ENCODE peak calls at places on chromosomes 13 and 19, in five cellular contexts. One of them, this sample, is unnamed.

GRCh38 chr19:47813304-47813994 is 8.3 kb upstream of the CRX start:
- DNase-seq in mammary epithelial cell: peak; percentile 32
- DNase-seq in adipocyte: peak; percentile 75
- DNase-seq in CD4-positive, alpha-beta memory T cell: peak; percentile 59
- DNase-seq in fibroblast of the aortic adventitia: peak; percentile 39
- DNase-seq in this sample: peak; percentile 66

GRCh38 chr13:113669871-113670341 is 2.9 kb downstream of the GRK1 start:
- DNase-seq in fibroblast of the aortic adventitia: no peak
- DNase-seq in CD4-positive, alpha-beta memory T cell: no peak
- DNase-seq in mammary epithelial cell: no peak
- DNase-seq in adipocyte: no peak
- DNase-seq in this sample: no peak

GRCh38 chr13:76009491-76009890 is 373.4 kb downstream of the LMO7 start:
- DNase-seq in CD4-positive, alpha-beta memory T cell: no peak
- DNase-seq in fibroblast of the aortic adventitia: peak; percentile 46
- DNase-seq in mammary epithelial cell: peak; percentile 63
- DNase-seq in adipocyte: no peak
- DNase-seq in this sample: no peak

GRCh38 chr13:65789815-65790214 is 1440.3 kb downstream of the PCDH9 start:
- DNase-seq in CD4-positive, alpha-beta memory T cell: no peak
- DNase-seq in adipocyte: peak; percentile 50
- DNase-seq in mammary epithelial cell: no peak
- DNase-seq in fibroblast of the aortic adventitia: peak; percentile 39
- DNase-seq in this sample: no peak

GRCh38 chr13:47932953-47933687 is 68.0 kb downstream of the SUCLA2 start:
- DNase-seq in adipocyte: no peak
- DNase-seq in CD4-positive, alpha-beta memory T cell: no peak
- DNase-seq in mammary epithelial cell: peak; percentile 3
- DNase-seq in fibroblast of the aortic adventitia: no peak
- DNase-seq in this sample: no peak

GRCh38 chr19:4058696-4059492 is 7.8 kb downstream of the ZBTB7A start:
- DNase-seq in mammary epithelial cell: no peak
- DNase-seq in fibroblast of the aortic adventitia: no peak
- DNase-seq in adipocyte: no peak
- DNase-seq in CD4-positive, alpha-beta memory T cell: no peak
- DNase-seq in this sample: no peak

GRCh38 chr13:90084684-90085290 is 1262.7 kb upstream of the MIR17HG start:
- DNase-seq in mammary epithelial cell: no peak
- DNase-seq in CD4-positive, alpha-beta memory T cell: no peak
- DNase-seq in adipocyte: peak; percentile 11
- DNase-seq in fibroblast of the aortic adventitia: no peak
- DNase-seq in this sample: no peak

GRCh38 chr13:65932587-65933239 is 1297.4 kb downstream of the PCDH9 start:
- DNase-seq in adipocyte: peak; percentile 82
- DNase-seq in CD4-positive, alpha-beta memory T cell: no peak
- DNase-seq in fibroblast of the aortic adventitia: peak; percentile 36
- DNase-seq in mammary epithelial cell: peak; percentile 33
- DNase-seq in this sample: no peak

GRCh38 chr13:48561461-48562224 is 28.8 kb upstream of the RCBTB2 start:
- DNase-seq in CD4-positive, alpha-beta memory T cell: no peak
- DNase-seq in fibroblast of the aortic adventitia: no peak
- DNase-seq in mammary epithelial cell: no peak
- DNase-seq in adipocyte: no peak
- DNase-seq in this sample: peak; percentile 31

DNA sequence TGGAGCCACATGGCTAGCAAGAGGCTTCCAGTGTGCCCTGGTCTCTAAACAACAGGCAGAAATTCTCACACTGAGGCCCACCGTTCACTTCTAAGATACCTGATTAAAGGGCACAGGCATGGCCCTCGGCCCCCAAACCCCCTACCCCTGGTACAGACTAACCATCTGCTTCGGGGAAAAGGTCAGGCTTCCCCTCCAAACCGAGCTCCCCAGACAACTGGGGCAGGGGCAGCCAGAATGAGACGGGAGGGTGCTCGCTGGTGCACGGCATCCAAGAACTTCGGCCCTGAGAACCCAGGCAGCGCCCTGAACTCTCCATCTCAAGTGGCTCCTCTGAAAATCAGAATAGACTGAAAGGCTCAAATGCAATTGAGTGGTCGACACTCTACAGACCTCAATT is 5.6 kb downstream of the PPP6R1 start:
- DNase-seq in fibroblast of the aortic adventitia: no peak
- DNase-seq in CD4-positive, alpha-beta memory T cell: no peak
- DNase-seq in adipocyte: no peak
- DNase-seq in mammary epithelial cell: no peak
- DNase-seq in this sample: peak; percentile 23
- H3K4me3 ChIP-seq in fibroblast of the aortic adventitia: no peak overlapping the region
- H3K4me3 ChIP-seq in CD4-positive, alpha-beta memory T cell: peak overlapping the region; percentile 92
- H3K4me3 ChIP-seq in adipocyte: no peak overlapping the region
- H3K4me3 ChIP-seq in mammary epithelial cell: no peak overlapping the region
- H3K4me3 ChIP-seq in this sample: peak overlapping the region; percentile 78

GRCh38 chr19:43783636-43784035 is 2.9 kb upstream of the KCNN4 start:
- DNase-seq in fibroblast of the aortic adventitia: no peak
- DNase-seq in adipocyte: no peak
- DNase-seq in CD4-positive, alpha-beta memory T cell: no peak
- DNase-seq in mammary epithelial cell: no peak
- DNase-seq in this sample: no peak
- H3K4me3 ChIP-seq in fibroblast of the aortic adventitia: no peak overlapping the region
- H3K4me3 ChIP-seq in adipocyte: no peak overlapping the region
- H3K4me3 ChIP-seq in CD4-positive, alpha-beta memory T cell: no peak overlapping the region
- H3K4me3 ChIP-seq in mammary epithelial cell: no peak overlapping the region
- H3K4me3 ChIP-seq in this sample: peak overlapping the region; percentile 26

DNA sequence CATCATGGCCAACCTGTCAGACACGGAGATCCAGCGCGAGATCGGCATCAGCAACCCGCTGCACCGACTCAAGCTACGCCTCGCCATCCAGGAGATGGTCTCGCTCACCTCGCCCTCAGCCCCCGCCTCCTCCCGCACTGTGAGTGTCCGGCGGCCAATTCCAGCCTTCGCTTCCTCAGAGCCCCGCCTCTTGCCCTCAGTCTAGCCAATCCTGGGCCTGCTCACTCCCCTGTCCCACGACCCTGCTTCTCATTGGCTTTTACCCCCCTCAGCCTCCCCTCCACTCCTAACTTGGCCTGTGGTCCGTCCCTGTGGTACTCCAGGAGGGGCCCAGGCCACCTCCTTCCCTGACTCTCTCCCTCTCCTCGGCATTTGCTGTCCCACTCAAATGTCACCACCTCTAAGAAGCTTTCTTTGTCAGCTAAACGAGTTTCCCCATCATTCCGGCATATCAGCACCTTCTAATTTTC is 12.3 kb downstream of the HRC start:
- DNase-seq in mammary epithelial cell: peak; percentile 76
- DNase-seq in fibroblast of the aortic adventitia: peak; percentile 87
- DNase-seq in CD4-positive, alpha-beta memory T cell: peak; percentile 49
- DNase-seq in adipocyte: peak; percentile 98
- DNase-seq in this sample: peak; percentile 80
- H3K4me3 ChIP-seq in mammary epithelial cell: peak overlapping the region; percentile 77
- H3K4me3 ChIP-seq in fibroblast of the aortic adventitia: peak overlapping the region; percentile 93
- H3K4me3 ChIP-seq in CD4-positive, alpha-beta memory T cell: peak overlapping the region; percentile 37
- H3K4me3 ChIP-seq in adipocyte: peak overlapping the region; percentile 81
- H3K4me3 ChIP-seq in this sample: peak overlapping the region; percentile 43

GRCh38 chr19:50387868-50388245 is 3.7 kb downstream of the POLD1 start:
- DNase-seq in adipocyte: no peak
- DNase-seq in mammary epithelial cell: no peak
- DNase-seq in CD4-positive, alpha-beta memory T cell: no peak
- DNase-seq in fibroblast of the aortic adventitia: no peak
- DNase-seq in this sample: no peak
- H3K4me3 ChIP-seq in adipocyte: no peak overlapping the region
- H3K4me3 ChIP-seq in mammary epithelial cell: no peak overlapping the region
- H3K4me3 ChIP-seq in CD4-positive, alpha-beta memory T cell: no peak overlapping the region
- H3K4me3 ChIP-seq in fibroblast of the aortic adventitia: no peak overlapping the region
- H3K4me3 ChIP-seq in this sample: no peak overlapping the region

GRCh38 chr19:18438331-18439024 is 545 bp upstream of the ISYNA1 start:
- DNase-seq in mammary epithelial cell: peak; percentile 63
- DNase-seq in adipocyte: peak; percentile 33
- DNase-seq in CD4-positive, alpha-beta memory T cell: peak; percentile 54
- DNase-seq in fibroblast of the aortic adventitia: peak; percentile 46
- DNase-seq in this sample: no peak
- H3K4me3 ChIP-seq in mammary epithelial cell: peak overlapping the region; percentile 54
- H3K4me3 ChIP-seq in adipocyte: no peak overlapping the region
- H3K4me3 ChIP-seq in CD4-positive, alpha-beta memory T cell: no peak overlapping the region
- H3K4me3 ChIP-seq in fibroblast of the aortic adventitia: peak overlapping the region; percentile 17
- H3K4me3 ChIP-seq in this sample: no peak overlapping the region

GRCh38 chr19:798415-799075 is 1.3 kb downstream of the PTBP1 start:
- DNase-seq in adipocyte: peak; percentile 59
- DNase-seq in fibroblast of the aortic adventitia: peak; percentile 41
- DNase-seq in CD4-positive, alpha-beta memory T cell: no peak
- DNase-seq in mammary epithelial cell: no peak
- DNase-seq in this sample: peak; percentile 34

GRCh38 chr19:799076-799881 is 2.0 kb downstream of the PTBP1 start:
- DNase-seq in CD4-positive, alpha-beta memory T cell: no peak
- DNase-seq in mammary epithelial cell: peak; percentile 46
- DNase-seq in adipocyte: peak; percentile 72
- DNase-seq in fibroblast of the aortic adventitia: peak; percentile 65
- DNase-seq in this sample: peak; percentile 33

GRCh38 chr19:801861-802496 is 4.7 kb downstream of the PTBP1 start:
- DNase-seq in fibroblast of the aortic adventitia: peak; percentile 67
- DNase-seq in CD4-positive, alpha-beta memory T cell: no peak
- DNase-seq in mammary epithelial cell: peak; percentile 17
- DNase-seq in adipocyte: peak; percentile 41
- DNase-seq in this sample: no peak

GRCh38 chr19:801030-801860 is 4.0 kb downstream of the PTBP1 start:
- DNase-seq in CD4-positive, alpha-beta memory T cell: no peak
- DNase-seq in fibroblast of the aortic adventitia: peak; percentile 55
- DNase-seq in adipocyte: peak; percentile 49
- DNase-seq in mammary epithelial cell: peak; percentile 56
- DNase-seq in this sample: no peak

GRCh38 chr19:800360-801029 is 3.2 kb downstream of the PTBP1 start:
- DNase-seq in mammary epithelial cell: peak; percentile 80
- DNase-seq in fibroblast of the aortic adventitia: peak; percentile 61
- DNase-seq in CD4-positive, alpha-beta memory T cell: no peak
- DNase-seq in adipocyte: no peak
- DNase-seq in this sample: no peak
- H3K4me3 ChIP-seq in mammary epithelial cell: peak overlapping the region; percentile 36
- H3K4me3 ChIP-seq in fibroblast of the aortic adventitia: peak overlapping the region; percentile 55
- H3K4me3 ChIP-seq in CD4-positive, alpha-beta memory T cell: peak overlapping the region; percentile 38
- H3K4me3 ChIP-seq in adipocyte: peak overlapping the region; percentile 75
- H3K4me3 ChIP-seq in this sample: no peak overlapping the region

DNA sequence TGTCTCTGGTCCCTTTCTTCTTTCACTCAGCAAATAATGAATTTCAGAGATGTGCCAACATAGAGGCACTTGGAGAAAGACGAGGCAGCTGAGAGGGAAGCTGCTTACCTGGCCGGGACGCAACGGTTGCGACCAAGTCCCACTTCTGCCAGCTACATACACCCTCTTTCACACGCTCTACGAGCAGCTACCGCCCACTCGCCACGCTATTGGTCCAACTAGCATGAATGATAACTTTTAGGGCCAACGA is 773 bp upstream of the CNOT3 start:
- DNase-seq in CD4-positive, alpha-beta memory T cell: no peak
- DNase-seq in mammary epithelial cell: no peak
- DNase-seq in fibroblast of the aortic adventitia: no peak
- DNase-seq in adipocyte: no peak
- DNase-seq in this sample: no peak
- H3K4me3 ChIP-seq in CD4-positive, alpha-beta memory T cell: peak overlapping the region; percentile 72
- H3K4me3 ChIP-seq in mammary epithelial cell: peak overlapping the region; percentile 44
- H3K4me3 ChIP-seq in fibroblast of the aortic adventitia: peak overlapping the region; percentile 73
- H3K4me3 ChIP-seq in adipocyte: peak overlapping the region; percentile 77
- H3K4me3 ChIP-seq in this sample: peak overlapping the region; percentile 71

GRCh38 chr19:9622531-9622930 is 1.5 kb upstream of the ZNF561 start:
- DNase-seq in mammary epithelial cell: peak; percentile 76
- DNase-seq in fibroblast of the aortic adventitia: peak; percentile 18
- DNase-seq in CD4-positive, alpha-beta memory T cell: no peak
- DNase-seq in adipocyte: peak; percentile 16
- DNase-seq in this sample: no peak
- H3K4me3 ChIP-seq in mammary epithelial cell: peak overlapping the region; percentile 16
- H3K4me3 ChIP-seq in fibroblast of the aortic adventitia: no peak overlapping the region
- H3K4me3 ChIP-seq in CD4-positive, alpha-beta memory T cell: no peak overlapping the region
- H3K4me3 ChIP-seq in adipocyte: peak overlapping the region; percentile 23
- H3K4me3 ChIP-seq in this sample: no peak overlapping the region

GRCh38 chr19:8352134-8352827 is 9.2 kb upstream of the KANK3 start:
- DNase-seq in CD4-positive, alpha-beta memory T cell: no peak
- DNase-seq in mammary epithelial cell: no peak
- DNase-seq in fibroblast of the aortic adventitia: peak; percentile 22
- DNase-seq in adipocyte: no peak
- DNase-seq in this sample: no peak
- H3K4me3 ChIP-seq in CD4-positive, alpha-beta memory T cell: no peak overlapping the region
- H3K4me3 ChIP-seq in mammary epithelial cell: no peak overlapping the region
- H3K4me3 ChIP-seq in fibroblast of the aortic adventitia: peak overlapping the region; percentile 17
- H3K4me3 ChIP-seq in adipocyte: peak overlapping the region; percentile 5
- H3K4me3 ChIP-seq in this sample: no peak overlapping the region